ENCODE peak calls at places on chromosomes 2 and 18, in six cellular contexts. One of them, this sample, is unnamed.

GRCh38 chr2:204026294-204026693 is 89.7 kb downstream of the ICOS start:
- DNase-seq in fibroblast of lung: no peak
- DNase-seq in BE2C: no peak
- DNase-seq in pancreas: no peak
- DNase-seq in kidney: no peak
- DNase-seq in CD8-positive, alpha-beta T cell: no peak
- DNase-seq in this sample: no peak

GRCh38 chr2:100940240-100940639 is 61.8 kb upstream of the RPL31 start:
- DNase-seq in fibroblast of lung: peak
- DNase-seq in BE2C: no peak
- DNase-seq in pancreas: no peak
- DNase-seq in kidney: no peak
- DNase-seq in CD8-positive, alpha-beta T cell: no peak
- DNase-seq in this sample: peak

GRCh38 chr2:136389809-136390208 is 271.9 kb upstream of the CXCR4 start:
- DNase-seq in fibroblast of lung: no peak
- DNase-seq in BE2C: no peak
- DNase-seq in pancreas: no peak
- DNase-seq in kidney: no peak
- DNase-seq in CD8-positive, alpha-beta T cell: no peak
- DNase-seq in this sample: no peak

GRCh38 chr2:188776634-188777033 is 197.5 kb upstream of the COL3A1 start:
- DNase-seq in fibroblast of lung: peak
- DNase-seq in BE2C: no peak
- DNase-seq in pancreas: no peak
- DNase-seq in kidney: no peak
- DNase-seq in CD8-positive, alpha-beta T cell: no peak
- DNase-seq in this sample: peak

GRCh38 chr2:190503088-190503487 is 31.4 kb downstream of the NEMP2 start:
- DNase-seq in fibroblast of lung: no peak
- DNase-seq in BE2C: no peak
- DNase-seq in pancreas: no peak
- DNase-seq in kidney: no peak
- DNase-seq in CD8-positive, alpha-beta T cell: no peak
- DNase-seq in this sample: no peak

GRCh38 chr2:104864751-104865470 is 11.0 kb downstream of the POU3F3 start:
- DNase-seq in fibroblast of lung: no peak
- DNase-seq in BE2C: no peak
- DNase-seq in pancreas: no peak
- DNase-seq in kidney: no peak
- DNase-seq in CD8-positive, alpha-beta T cell: no peak
- DNase-seq in this sample: no peak

GRCh38 chr2:73087311-73087710 is 15.8 kb upstream of the SFXN5 start:
- DNase-seq in fibroblast of lung: no peak
- DNase-seq in BE2C: no peak
- DNase-seq in pancreas: no peak
- DNase-seq in kidney: peak
- DNase-seq in CD8-positive, alpha-beta T cell: no peak
- DNase-seq in this sample: no peak

GRCh38 chr2:210539035-210539434 is 17.4 kb upstream of the CPS1 start:
- DNase-seq in fibroblast of lung: no peak
- DNase-seq in BE2C: no peak
- DNase-seq in pancreas: no peak
- DNase-seq in kidney: no peak
- DNase-seq in CD8-positive, alpha-beta T cell: no peak
- DNase-seq in this sample: no peak

GRCh38 chr2:9191044-9191481 is 15.5 kb upstream of the ASAP2 start:
- DNase-seq in fibroblast of lung: peak
- DNase-seq in BE2C: peak
- DNase-seq in pancreas: peak
- DNase-seq in kidney: peak
- DNase-seq in CD8-positive, alpha-beta T cell: no peak
- DNase-seq in this sample: peak

GRCh38 chr18:28588884-28589549 is 412.1 kb upstream of the CDH2 start:
- DNase-seq in fibroblast of lung: no peak
- DNase-seq in BE2C: no peak
- DNase-seq in pancreas: no peak
- DNase-seq in kidney: no peak
- DNase-seq in CD8-positive, alpha-beta T cell: no peak
- DNase-seq in this sample: peak

GRCh38 chr2:102335871-102336366 is 19.7 kb upstream of the IL18R1 start:
- DNase-seq in fibroblast of lung: no peak
- DNase-seq in BE2C: no peak
- DNase-seq in pancreas: no peak
- DNase-seq in kidney: no peak
- DNase-seq in CD8-positive, alpha-beta T cell: no peak
- DNase-seq in this sample: peak

GRCh38 chr2:218476676-218477075 is 57.8 kb downstream of the VIL1 start:
- DNase-seq in fibroblast of lung: peak
- DNase-seq in BE2C: no peak
- DNase-seq in pancreas: no peak
- DNase-seq in kidney: no peak
- DNase-seq in CD8-positive, alpha-beta T cell: no peak
- DNase-seq in this sample: no peak

GRCh38 chr18:56870982-56871381 is 219.8 kb downstream of the WDR7 start:
- DNase-seq in fibroblast of lung: no peak
- DNase-seq in BE2C: no peak
- DNase-seq in pancreas: no peak
- DNase-seq in kidney: no peak
- DNase-seq in CD8-positive, alpha-beta T cell: no peak
- DNase-seq in this sample: no peak

GRCh38 chr18:63293930-63294329 is 25.6 kb downstream of the BCL2 start:
- DNase-seq in fibroblast of lung: no peak
- DNase-seq in BE2C: no peak
- DNase-seq in pancreas: no peak
- DNase-seq in kidney: no peak
- DNase-seq in CD8-positive, alpha-beta T cell: no peak
- DNase-seq in this sample: no peak

GRCh38 chr18:54284967-54285785 is 15.9 kb downstream of the POLI start:
- DNase-seq in fibroblast of lung: peak
- DNase-seq in BE2C: no peak
- DNase-seq in pancreas: no peak
- DNase-seq in kidney: peak
- DNase-seq in CD8-positive, alpha-beta T cell: no peak
- DNase-seq in this sample: peak

GRCh38 chr2:69917854-69918253 is 2.9 kb downstream of the MXD1 start:
- DNase-seq in fibroblast of lung: peak
- DNase-seq in BE2C: no peak
- DNase-seq in pancreas: no peak
- DNase-seq in kidney: no peak
- DNase-seq in CD8-positive, alpha-beta T cell: no peak
- DNase-seq in this sample: peak

GRCh38 chr2:69918391-69918790 is 3.5 kb downstream of the MXD1 start:
- DNase-seq in fibroblast of lung: no peak
- DNase-seq in BE2C: no peak
- DNase-seq in pancreas: no peak
- DNase-seq in kidney: no peak
- DNase-seq in CD8-positive, alpha-beta T cell: no peak
- DNase-seq in this sample: no peak

GRCh38 chr2:69914235-69915049 is 467 bp upstream of the MXD1 start:
- DNase-seq in fibroblast of lung: peak
- DNase-seq in BE2C: peak
- DNase-seq in pancreas: peak
- DNase-seq in kidney: peak
- DNase-seq in CD8-positive, alpha-beta T cell: peak
- DNase-seq in this sample: peak

GRCh38 chr2:69916151-69916550 is 1.2 kb downstream of the MXD1 start:
- DNase-seq in fibroblast of lung: no peak
- DNase-seq in BE2C: no peak
- DNase-seq in pancreas: no peak
- DNase-seq in kidney: no peak
- DNase-seq in CD8-positive, alpha-beta T cell: no peak
- DNase-seq in this sample: no peak

DNA sequence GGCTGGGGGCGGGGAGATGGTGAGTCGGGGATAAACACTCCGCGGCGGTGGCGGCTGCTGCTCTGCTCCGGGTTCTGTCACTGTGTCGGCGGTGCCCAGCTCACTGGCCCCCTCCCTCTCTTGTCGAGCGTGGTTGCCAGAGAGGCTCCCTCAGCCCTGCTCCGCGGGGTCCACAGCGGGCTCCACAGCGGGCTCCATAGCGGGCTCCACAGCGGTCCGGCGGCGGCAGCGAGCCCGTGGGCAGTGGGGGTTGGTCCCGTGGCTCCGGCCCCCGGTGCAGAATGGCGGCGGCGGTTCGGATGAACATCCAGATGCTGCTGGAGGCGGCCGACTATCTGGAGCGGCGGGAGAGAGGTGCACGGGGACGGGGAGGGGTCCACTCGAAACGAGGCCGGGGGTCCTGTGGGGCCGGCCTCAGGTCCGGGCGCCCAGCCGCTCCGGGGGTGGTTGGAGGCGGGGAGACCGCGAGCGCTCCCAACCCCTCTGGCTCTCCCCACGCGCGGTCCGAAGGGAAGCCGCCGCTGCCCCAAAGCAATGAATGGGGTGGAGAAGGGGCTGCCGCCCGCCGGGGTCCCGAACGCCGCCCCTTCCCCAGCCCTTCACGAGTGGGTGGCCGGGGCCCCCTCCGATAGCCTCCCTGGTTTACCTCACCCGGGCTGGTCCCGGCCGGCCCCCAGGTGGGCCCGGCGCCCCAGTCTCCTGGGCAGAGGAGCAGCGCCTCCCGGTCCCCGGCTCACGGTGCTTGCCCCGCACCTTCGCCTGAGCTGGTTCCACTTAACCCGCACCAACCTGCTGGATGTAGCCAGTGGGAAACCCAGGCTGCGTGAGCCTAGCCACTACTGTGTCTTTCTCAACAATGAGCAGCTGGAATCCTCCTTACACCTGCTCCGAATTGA is at the start of gene MXD1:
- DNase-seq in fibroblast of lung: no peak
- DNase-seq in BE2C: peak
- DNase-seq in pancreas: no peak
- DNase-seq in kidney: no peak
- DNase-seq in CD8-positive, alpha-beta T cell: no peak
- DNase-seq in this sample: no peak
- H3K4me3 ChIP-seq in fibroblast of lung: peak
- H3K4me3 ChIP-seq in BE2C: peak
- H3K4me3 ChIP-seq in pancreas: peak
- H3K4me3 ChIP-seq in kidney: peak
- H3K4me3 ChIP-seq in CD8-positive, alpha-beta T cell: peak
- H3K4me3 ChIP-seq in this sample: peak

DNA sequence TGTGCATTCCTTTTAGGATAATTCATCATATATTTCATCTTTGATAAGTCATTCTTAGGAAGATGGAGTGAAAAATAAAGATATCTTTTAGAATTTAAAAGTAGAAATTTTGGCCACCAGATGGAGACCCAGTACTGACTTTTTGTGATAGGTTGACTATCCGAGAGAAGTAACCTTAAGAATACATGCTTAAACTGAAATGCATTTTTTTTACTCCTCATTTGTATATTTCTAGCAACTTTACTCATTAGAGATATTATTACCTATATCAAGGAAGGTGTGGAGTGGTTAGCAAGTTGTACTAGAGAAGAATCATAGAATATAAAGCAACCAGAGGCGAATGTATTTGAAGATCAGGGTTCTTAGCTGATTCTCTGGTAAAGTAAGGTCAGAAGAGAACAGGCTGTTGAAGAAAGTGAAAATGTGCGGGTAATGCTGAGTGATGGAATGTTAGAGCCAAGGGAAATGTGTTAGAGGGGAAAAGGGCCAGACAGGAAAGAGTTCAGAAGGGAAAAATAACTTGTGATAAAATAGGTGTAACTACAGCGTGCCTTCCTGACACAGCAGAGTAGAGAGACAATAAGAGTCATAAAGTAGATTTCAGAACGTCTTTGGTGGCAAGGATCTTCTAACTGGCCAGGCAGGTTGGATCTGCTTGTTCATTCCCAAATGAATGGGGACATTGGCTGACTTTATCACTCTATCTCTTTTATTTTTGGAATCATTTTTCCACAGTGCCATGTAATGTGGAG is 52.3 kb downstream of the TDRD15 start:
- DNase-seq in fibroblast of lung: peak
- DNase-seq in BE2C: peak
- DNase-seq in pancreas: no peak
- DNase-seq in kidney: no peak
- DNase-seq in CD8-positive, alpha-beta T cell: no peak
- DNase-seq in this sample: no peak
- TF ChIP-seq CTCF in fibroblast of lung: no peak
- TF ChIP-seq CTCF in BE2C: peak
- TF ChIP-seq CTCF in pancreas: no peak
- TF ChIP-seq CTCF in kidney: peak
- TF ChIP-seq CTCF in CD8-positive, alpha-beta T cell: no peak
- TF ChIP-seq CTCF in this sample: no peak

GRCh38 chr2:55011741-55012574 is 38.3 kb downstream of the RTN4 start:
- DNase-seq in fibroblast of lung: no peak
- DNase-seq in BE2C: no peak
- DNase-seq in pancreas: no peak
- DNase-seq in kidney: no peak
- DNase-seq in CD8-positive, alpha-beta T cell: no peak
- DNase-seq in this sample: peak
- H3K4me3 ChIP-seq in fibroblast of lung: peak
- H3K4me3 ChIP-seq in BE2C: no peak
- H3K4me3 ChIP-seq in pancreas: no peak
- H3K4me3 ChIP-seq in kidney: peak
- H3K4me3 ChIP-seq in CD8-positive, alpha-beta T cell: no peak
- H3K4me3 ChIP-seq in this sample: no peak

GRCh38 chr2:237613679-237614078 is 13.7 kb upstream of the LRRFIP1 start:
- DNase-seq in fibroblast of lung: no peak
- DNase-seq in BE2C: no peak
- DNase-seq in pancreas: no peak
- DNase-seq in kidney: no peak
- DNase-seq in CD8-positive, alpha-beta T cell: no peak
- DNase-seq in this sample: no peak

GRCh38 chr2:237616373-237617304 is 10.7 kb upstream of the LRRFIP1 start:
- DNase-seq in fibroblast of lung: peak
- DNase-seq in BE2C: no peak
- DNase-seq in pancreas: no peak
- DNase-seq in kidney: no peak
- DNase-seq in CD8-positive, alpha-beta T cell: no peak
- DNase-seq in this sample: peak

GRCh38 chr2:237615631-237616249 is 11.6 kb upstream of the LRRFIP1 start:
- DNase-seq in fibroblast of lung: no peak
- DNase-seq in BE2C: no peak
- DNase-seq in pancreas: no peak
- DNase-seq in kidney: no peak
- DNase-seq in CD8-positive, alpha-beta T cell: no peak
- DNase-seq in this sample: no peak

GRCh38 chr2:237612527-237613357 is 14.6 kb upstream of the LRRFIP1 start:
- DNase-seq in fibroblast of lung: no peak
- DNase-seq in BE2C: no peak
- DNase-seq in pancreas: no peak
- DNase-seq in kidney: no peak
- DNase-seq in CD8-positive, alpha-beta T cell: no peak
- DNase-seq in this sample: no peak

DNA sequence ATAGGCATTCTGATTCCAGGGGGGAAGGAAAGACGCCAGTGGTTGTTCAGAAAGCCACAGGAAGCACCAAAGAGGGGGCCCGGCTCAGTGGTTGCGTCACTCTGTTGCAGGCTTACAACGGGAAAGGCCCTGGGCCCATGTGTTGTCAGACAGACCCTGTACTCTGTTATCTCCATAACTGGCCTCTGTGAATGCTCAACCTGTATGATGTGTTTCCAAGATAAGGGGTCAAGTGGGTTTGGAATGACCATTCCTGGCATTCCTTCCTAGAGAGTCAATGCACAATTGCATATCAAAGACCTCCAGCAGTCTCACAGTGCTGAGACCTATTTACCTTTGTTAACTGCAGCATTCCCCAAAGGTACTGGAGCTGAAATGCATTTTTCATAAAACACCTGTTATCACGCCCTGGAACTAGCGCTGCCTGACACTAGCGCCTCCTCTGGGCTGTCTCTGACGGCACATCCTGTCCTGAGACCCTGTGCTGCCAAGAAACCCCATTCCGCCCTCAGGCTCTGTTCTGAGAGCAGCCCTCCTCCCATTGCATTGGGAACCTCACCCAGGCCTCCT is 13.2 kb upstream of the LRRFIP1 start:
- DNase-seq in fibroblast of lung: no peak
- DNase-seq in BE2C: no peak
- DNase-seq in pancreas: no peak
- DNase-seq in kidney: no peak
- DNase-seq in CD8-positive, alpha-beta T cell: no peak
- DNase-seq in this sample: peak
- TF ChIP-seq CTCF in fibroblast of lung: no peak
- TF ChIP-seq CTCF in BE2C: peak
- TF ChIP-seq CTCF in pancreas: no peak
- TF ChIP-seq CTCF in kidney: no peak
- TF ChIP-seq CTCF in CD8-positive, alpha-beta T cell: no peak
- TF ChIP-seq CTCF in this sample: no peak